ENCODE peak calls at places on chromosome 1, in four cellular contexts. One of them, this sample, is unnamed.

GRCh38 chr1:11414921-11415538 is 63.9 kb upstream of the DISP3 start:
- DNase-seq in HepG2: no peak
- DNase-seq in H1: no peak
- DNase-seq in K562: no peak
- DNase-seq in this sample: no peak

GRCh38 chr1:62841587-62842169 is 57.7 kb downstream of the ATG4C start:
- DNase-seq in HepG2: peak; percentile 54
- DNase-seq in H1: no peak
- DNase-seq in K562: peak; percentile 52
- DNase-seq in this sample: peak; percentile 15

GRCh38 chr1:86258106-86258505 is 101.5 kb upstream of the COL24A1 start:
- DNase-seq in HepG2: no peak
- DNase-seq in H1: no peak
- DNase-seq in K562: no peak
- DNase-seq in this sample: no peak

GRCh38 chr1:83818916-83819315 is 180.0 kb downstream of the TTLL7 start:
- DNase-seq in HepG2: peak; percentile 14
- DNase-seq in H1: no peak
- DNase-seq in K562: no peak
- DNase-seq in this sample: no peak

GRCh38 chr1:11784256-11784992 is 21.3 kb downstream of the MTHFR start:
- DNase-seq in HepG2: no peak
- DNase-seq in H1: peak; percentile 64
- DNase-seq in K562: no peak
- DNase-seq in this sample: no peak

GRCh38 chr1:1221887-1222574 is 8.1 kb upstream of the TNFRSF4 start:
- DNase-seq in HepG2: no peak
- DNase-seq in H1: no peak
- DNase-seq in K562: peak; percentile 26
- DNase-seq in this sample: no peak

GRCh38 chr1:43381609-43382008 is 8.0 kb downstream of the MED8 start:
- DNase-seq in HepG2: no peak
- DNase-seq in H1: no peak
- DNase-seq in K562: no peak
- DNase-seq in this sample: no peak

GRCh38 chr1:36306210-36306901 is at the start of gene SH3D21:
- DNase-seq in HepG2: peak; percentile 67
- DNase-seq in H1: peak; percentile 84
- DNase-seq in K562: peak; percentile 40
- DNase-seq in this sample: no peak

GRCh38 chr1:11289064-11289463 is 16.1 kb downstream of the UBIAD1 start:
- DNase-seq in HepG2: no peak
- DNase-seq in H1: no peak
- DNase-seq in K562: no peak
- DNase-seq in this sample: no peak

GRCh38 chr1:43525995-43526394 is 4.7 kb upstream of the PTPRF start:
- DNase-seq in HepG2: no peak
- DNase-seq in H1: no peak
- DNase-seq in K562: no peak
- DNase-seq in this sample: no peak

GRCh38 chr1:109894823-109895719 is 15.6 kb upstream of the CSF1 start:
- DNase-seq in HepG2: no peak
- DNase-seq in H1: no peak
- DNase-seq in K562: no peak
- DNase-seq in this sample: peak; percentile 58

GRCh38 chr1:215476541-215476940 is 90.6 kb upstream of the KCTD3 start:
- DNase-seq in HepG2: no peak
- DNase-seq in H1: no peak
- DNase-seq in K562: no peak
- DNase-seq in this sample: no peak

GRCh38 chr1:182257369-182258063 is 134.1 kb downstream of the GLUL start:
- DNase-seq in HepG2: no peak
- DNase-seq in H1: no peak
- DNase-seq in K562: peak; percentile 82
- DNase-seq in this sample: no peak

GRCh38 chr1:47334765-47335435 is 1.3 kb downstream of the CMPK1 start:
- DNase-seq in HepG2: peak; percentile 82
- DNase-seq in H1: no peak
- DNase-seq in K562: no peak
- DNase-seq in this sample: peak; percentile 36

GRCh38 chr1:99749948-99750347 is 16.5 kb downstream of the FRRS1 start:
- DNase-seq in HepG2: no peak
- DNase-seq in H1: no peak
- DNase-seq in K562: no peak
- DNase-seq in this sample: peak; percentile 78

GRCh38 chr1:247895976-247896375 is 589 bp downstream of the OR2W3 start:
- DNase-seq in HepG2: no peak
- DNase-seq in H1: no peak
- DNase-seq in K562: no peak
- DNase-seq in this sample: no peak

GRCh38 chr1:28507247-28507645 is 1.4 kb downstream of the RCC1 start:
- DNase-seq in HepG2: no peak
- DNase-seq in H1: no peak
- DNase-seq in K562: no peak
- DNase-seq in this sample: no peak

GRCh38 chr1:26391450-26391849 is 18.9 kb upstream of the ZNF683 start:
- DNase-seq in HepG2: peak; percentile 52
- DNase-seq in H1: no peak
- DNase-seq in K562: peak; percentile 74
- DNase-seq in this sample: no peak

GRCh38 chr1:150106331-150106730 is 38.8 kb downstream of the VPS45 start:
- DNase-seq in HepG2: no peak
- DNase-seq in H1: no peak
- DNase-seq in K562: no peak
- DNase-seq in this sample: no peak

GRCh38 chr1:229943148-229943714 is 123.8 kb upstream of the GALNT2 start:
- DNase-seq in HepG2: no peak
- DNase-seq in H1: no peak
- DNase-seq in K562: no peak
- DNase-seq in this sample: no peak

GRCh38 chr1:226093621-226094020 is 31.1 kb downstream of the H3-3A start:
- DNase-seq in HepG2: no peak
- DNase-seq in H1: no peak
- DNase-seq in K562: no peak
- DNase-seq in this sample: no peak

GRCh38 chr1:117757668-117758067 is 151.8 kb downstream of the TENT5C start:
- DNase-seq in HepG2: no peak
- DNase-seq in H1: no peak
- DNase-seq in K562: no peak
- DNase-seq in this sample: no peak

GRCh38 chr1:181033128-181033798 is 520 bp upstream of the MR1 start:
- DNase-seq in HepG2: no peak
- DNase-seq in H1: no peak
- DNase-seq in K562: no peak
- DNase-seq in this sample: peak; percentile 65

GRCh38 chr1:116224111-116224510 is 112.9 kb downstream of the MAB21L3 start:
- DNase-seq in HepG2: no peak
- DNase-seq in H1: no peak
- DNase-seq in K562: no peak
- DNase-seq in this sample: no peak

GRCh38 chr1:81582467-81582986 is 218.2 kb upstream of the ADGRL2 start:
- DNase-seq in HepG2: no peak
- DNase-seq in H1: no peak
- DNase-seq in K562: no peak
- DNase-seq in this sample: peak; percentile 21

GRCh38 chr1:9653195-9653782 is 1.8 kb downstream of the PIK3CD start:
- DNase-seq in HepG2: no peak
- DNase-seq in H1: no peak
- DNase-seq in K562: no peak
- DNase-seq in this sample: no peak

GRCh38 chr1:28036431-28036830 is 52.0 kb downstream of the EYA3 start:
- DNase-seq in HepG2: no peak
- DNase-seq in H1: no peak
- DNase-seq in K562: no peak
- DNase-seq in this sample: no peak

GRCh38 chr1:161335796-161336195 is 21.6 kb downstream of the SDHC start:
- DNase-seq in HepG2: no peak
- DNase-seq in H1: no peak
- DNase-seq in K562: no peak
- DNase-seq in this sample: no peak

GRCh38 chr1:110631836-110632620 is 25.9 kb upstream of the KCNA2 start:
- DNase-seq in HepG2: no peak
- DNase-seq in H1: no peak
- DNase-seq in K562: no peak
- DNase-seq in this sample: no peak

GRCh38 chr1:245605480-245606156 is 450.8 kb downstream of the KIF26B start:
- DNase-seq in HepG2: no peak
- DNase-seq in H1: no peak
- DNase-seq in K562: no peak
- DNase-seq in this sample: no peak

GRCh38 chr1:39940980-39941871 is 13.7 kb upstream of the MFSD2A start:
- DNase-seq in HepG2: no peak
- DNase-seq in H1: no peak
- DNase-seq in K562: no peak
- DNase-seq in this sample: no peak

GRCh38 chr1:162357681-162358266 is 18.9 kb downstream of the SPATA46 start:
- DNase-seq in HepG2: peak; percentile 30
- DNase-seq in H1: no peak
- DNase-seq in K562: peak; percentile 68
- DNase-seq in this sample: no peak

GRCh38 chr1:154198756-154199562 is 7.1 kb upstream of the TPM3 start:
- DNase-seq in HepG2: peak; percentile 71
- DNase-seq in H1: peak; percentile 51
- DNase-seq in K562: peak; percentile 75
- DNase-seq in this sample: no peak

GRCh38 chr1:147273409-147274307 is 31.2 kb downstream of the CHD1L start:
- DNase-seq in HepG2: peak; percentile 56
- DNase-seq in H1: no peak
- DNase-seq in K562: peak; percentile 71
- DNase-seq in this sample: peak; percentile 9

GRCh38 chr1:111776397-111776796 is 20.7 kb downstream of the DDX20 start:
- DNase-seq in HepG2: no peak
- DNase-seq in H1: no peak
- DNase-seq in K562: no peak
- DNase-seq in this sample: no peak

GRCh38 chr1:22166439-22166838 is 23.5 kb upstream of the WNT4 start:
- DNase-seq in HepG2: no peak
- DNase-seq in H1: no peak
- DNase-seq in K562: no peak
- DNase-seq in this sample: no peak

GRCh38 chr1:65310078-65310587 is 790 bp downstream of the DNAJC6 start:
- DNase-seq in HepG2: no peak
- DNase-seq in H1: no peak
- DNase-seq in K562: peak; percentile 80
- DNase-seq in this sample: no peak

GRCh38 chr1:203148127-203148526 is 20.6 kb downstream of the ADORA1 start:
- DNase-seq in HepG2: peak; percentile 20
- DNase-seq in H1: no peak
- DNase-seq in K562: peak; percentile 61
- DNase-seq in this sample: no peak

DNA sequence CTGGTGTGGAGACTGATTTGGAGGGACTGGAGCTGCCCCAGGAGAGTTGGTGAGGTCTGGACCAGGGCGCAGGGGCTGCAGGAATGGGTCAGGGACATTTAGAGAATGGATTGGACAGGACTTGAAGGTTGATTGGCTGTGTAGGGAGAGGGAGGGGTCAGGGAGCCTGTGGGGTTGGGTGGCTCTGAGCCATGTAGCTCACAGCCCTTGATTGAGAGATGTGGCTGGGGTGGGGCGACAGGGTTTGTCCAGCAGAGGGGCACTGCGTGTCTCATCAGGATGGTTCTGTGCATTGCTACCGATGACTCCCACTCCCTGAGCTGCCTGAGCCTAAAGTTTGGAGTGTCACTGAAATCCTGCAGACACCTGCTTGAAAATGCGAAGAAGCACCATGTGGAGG is 12.1 kb downstream of the AZIN2 start:
- DNase-seq in HepG2: no peak
- DNase-seq in H1: no peak
- DNase-seq in K562: peak; percentile 43
- DNase-seq in this sample: no peak
- TF ChIP-seq POLR2AphosphoS5 in HepG2: no peak
- TF ChIP-seq POLR2AphosphoS5 in H1: no peak
- TF ChIP-seq POLR2AphosphoS5 in K562: no peak
- TF ChIP-seq POLR2AphosphoS5 in this sample: no peak

DNA sequence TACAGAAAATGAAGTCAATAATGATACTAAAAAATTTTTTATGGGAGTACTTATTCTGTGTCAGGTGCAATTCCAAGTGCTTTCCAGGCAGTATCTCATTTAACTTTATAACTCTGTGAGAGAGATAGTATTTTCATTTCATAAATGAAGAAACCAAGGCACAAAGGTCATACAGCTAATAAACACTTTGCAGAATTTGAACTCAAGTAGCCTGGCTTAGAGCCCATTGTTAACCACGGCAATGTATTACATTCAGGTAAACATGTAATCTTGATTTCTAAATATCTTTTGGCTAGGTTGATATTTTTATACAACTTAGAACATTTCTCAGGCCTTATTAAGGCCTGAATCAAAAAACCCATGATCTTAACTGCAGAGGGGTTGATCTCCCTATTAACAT is 28.9 kb upstream of the PKN2 start:
- DNase-seq in HepG2: no peak
- DNase-seq in H1: no peak
- DNase-seq in K562: no peak
- DNase-seq in this sample: no peak
- TF ChIP-seq CBX5 in HepG2: no peak
- TF ChIP-seq CBX5 in H1: no peak
- TF ChIP-seq CBX5 in K562: no peak
- TF ChIP-seq CBX5 in this sample: no peak

GRCh38 chr1:205693421-205693991 is 13.2 kb upstream of the SLC45A3 start:
- DNase-seq in HepG2: no peak
- DNase-seq in H1: no peak
- DNase-seq in K562: no peak
- DNase-seq in this sample: no peak
- TF ChIP-seq POLR2AphosphoS5 in HepG2: no peak
- TF ChIP-seq POLR2AphosphoS5 in H1: no peak
- TF ChIP-seq POLR2AphosphoS5 in K562: no peak
- TF ChIP-seq POLR2AphosphoS5 in this sample: no peak

DNA sequence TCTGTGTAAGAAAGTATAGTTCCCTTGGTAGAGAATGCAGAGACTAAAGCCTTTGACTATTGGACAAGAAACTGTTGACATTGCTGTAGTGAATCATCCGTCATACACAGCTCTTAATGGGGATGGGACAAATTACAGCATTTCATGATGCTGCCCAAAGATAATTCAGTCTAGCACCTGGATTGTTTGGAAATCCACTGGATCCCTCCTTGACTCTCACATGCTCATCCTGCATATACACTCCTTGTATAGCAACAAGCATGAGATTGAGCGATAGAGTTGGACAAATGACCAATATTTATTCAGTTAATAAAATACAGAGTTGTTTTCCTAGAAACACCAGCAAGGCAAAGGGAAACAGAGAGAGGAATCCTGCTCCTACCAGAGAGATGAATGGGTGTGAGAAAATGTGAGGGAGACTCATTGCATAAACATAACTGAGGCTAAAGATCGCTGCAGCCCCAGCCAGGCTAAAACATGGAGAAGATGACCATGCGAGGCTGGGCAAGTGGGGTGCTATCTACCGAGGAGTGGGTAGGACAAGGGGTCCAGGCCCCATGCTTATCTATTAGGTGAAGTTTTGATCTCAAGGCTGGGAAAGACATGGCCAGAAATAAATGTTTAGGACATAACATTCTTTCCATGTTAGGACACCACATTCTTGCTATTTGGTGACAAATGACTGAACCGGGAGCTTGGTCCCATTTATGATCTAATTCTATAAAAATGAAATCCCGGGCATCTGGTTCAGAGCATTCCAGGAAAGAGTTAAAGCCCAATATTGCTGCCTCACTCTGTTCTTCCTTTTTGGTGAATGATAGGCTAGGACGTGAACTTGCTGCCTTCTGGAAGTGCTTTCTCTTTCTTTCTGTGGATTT is 153.2 kb downstream of the TGFB2 start:
- DNase-seq in HepG2: no peak
- DNase-seq in H1: no peak
- DNase-seq in K562: no peak
- DNase-seq in this sample: no peak
- TF ChIP-seq CBX5 in HepG2: no peak
- TF ChIP-seq CBX5 in H1: no peak
- TF ChIP-seq CBX5 in K562: no peak
- TF ChIP-seq CBX5 in this sample: no peak

This sample was measured in GM12878.